ENCODE peak calls at places on chromosomes 4 and X, in seven cellular contexts. One of them, this sample, is unnamed.

GRCh38 chr4:109009909-109010308 is 247.1 kb upstream of the ETNPPL start:
- DNase-seq in endothelial cell: no peak
- DNase-seq in Right ventricle myocardium superior: no peak
- DNase-seq in hypothalamus: no peak
- DNase-seq in H4: no peak
- DNase-seq in CD4-positive, alpha-beta memory T cell: no peak
- DNase-seq in Peyer's patch: no peak
- DNase-seq in this sample: no peak

GRCh38 chrX:137031517-137032377 is 2.0 kb downstream of the GPR101 start:
- DNase-seq in endothelial cell: peak
- DNase-seq in Right ventricle myocardium superior: no peak
- DNase-seq in hypothalamus: no peak
- DNase-seq in H4: peak
- DNase-seq in CD4-positive, alpha-beta memory T cell: peak
- DNase-seq in Peyer's patch: no peak
- DNase-seq in this sample: no peak

GRCh38 chr4:156571146-156571545 is 400.5 kb downstream of the PDGFC start:
- DNase-seq in endothelial cell: no peak
- DNase-seq in Right ventricle myocardium superior: peak
- DNase-seq in hypothalamus: no peak
- DNase-seq in H4: no peak
- DNase-seq in CD4-positive, alpha-beta memory T cell: no peak
- DNase-seq in Peyer's patch: no peak
- DNase-seq in this sample: no peak

GRCh38 chr4:152968806-152969394 is 32.8 kb downstream of the FHDC1 start:
- DNase-seq in endothelial cell: no peak
- DNase-seq in Right ventricle myocardium superior: no peak
- DNase-seq in hypothalamus: no peak
- DNase-seq in H4: peak
- DNase-seq in CD4-positive, alpha-beta memory T cell: no peak
- DNase-seq in Peyer's patch: no peak
- DNase-seq in this sample: no peak

GRCh38 chrX:11381464-11381863 is 88.3 kb downstream of the AMELX start:
- DNase-seq in endothelial cell: peak
- DNase-seq in Right ventricle myocardium superior: no peak
- DNase-seq in hypothalamus: peak
- DNase-seq in H4: peak
- DNase-seq in CD4-positive, alpha-beta memory T cell: peak
- DNase-seq in Peyer's patch: peak
- DNase-seq in this sample: peak

GRCh38 chr4:110508827-110509446 is 33.0 kb downstream of the ENPEP start:
- DNase-seq in endothelial cell: no peak
- DNase-seq in Right ventricle myocardium superior: no peak
- DNase-seq in hypothalamus: no peak
- DNase-seq in H4: peak
- DNase-seq in CD4-positive, alpha-beta memory T cell: no peak
- DNase-seq in Peyer's patch: no peak
- DNase-seq in this sample: no peak

GRCh38 chr4:56976878-56977320 is 507 bp downstream of the NOA1 start:
- DNase-seq in endothelial cell: no peak
- DNase-seq in Right ventricle myocardium superior: peak
- DNase-seq in hypothalamus: no peak
- DNase-seq in H4: no peak
- DNase-seq in CD4-positive, alpha-beta memory T cell: peak
- DNase-seq in Peyer's patch: peak
- DNase-seq in this sample: peak

GRCh38 chr4:181225616-181226261 is 1017.5 kb upstream of the TENM3 start:
- DNase-seq in endothelial cell: no peak
- DNase-seq in Right ventricle myocardium superior: no peak
- DNase-seq in hypothalamus: no peak
- DNase-seq in H4: no peak
- DNase-seq in CD4-positive, alpha-beta memory T cell: no peak
- DNase-seq in Peyer's patch: no peak
- DNase-seq in this sample: no peak

GRCh38 chr4:138263438-138263837 is 21.3 kb upstream of the SLC7A11 start:
- DNase-seq in endothelial cell: no peak
- DNase-seq in Right ventricle myocardium superior: no peak
- DNase-seq in hypothalamus: no peak
- DNase-seq in H4: no peak
- DNase-seq in CD4-positive, alpha-beta memory T cell: no peak
- DNase-seq in Peyer's patch: no peak
- DNase-seq in this sample: no peak

GRCh38 chr4:41209187-41209586 is 5.2 kb downstream of the APBB2 start:
- DNase-seq in endothelial cell: no peak
- DNase-seq in Right ventricle myocardium superior: no peak
- DNase-seq in hypothalamus: no peak
- DNase-seq in H4: no peak
- DNase-seq in CD4-positive, alpha-beta memory T cell: no peak
- DNase-seq in Peyer's patch: peak
- DNase-seq in this sample: no peak

GRCh38 chr4:83771113-83771705 is 235.3 kb downstream of the GPAT3 start:
- DNase-seq in endothelial cell: peak
- DNase-seq in Right ventricle myocardium superior: peak
- DNase-seq in hypothalamus: peak
- DNase-seq in H4: peak
- DNase-seq in CD4-positive, alpha-beta memory T cell: no peak
- DNase-seq in Peyer's patch: no peak
- DNase-seq in this sample: peak

GRCh38 chrX:130114141-130114561 is 3.9 kb upstream of the ELF4 start:
- DNase-seq in endothelial cell: no peak
- DNase-seq in Right ventricle myocardium superior: no peak
- DNase-seq in hypothalamus: no peak
- DNase-seq in H4: no peak
- DNase-seq in CD4-positive, alpha-beta memory T cell: no peak
- DNase-seq in Peyer's patch: no peak
- DNase-seq in this sample: no peak

GRCh38 chrX:40170830-40171512 is 73.2 kb upstream of the BCOR start:
- DNase-seq in endothelial cell: no peak
- DNase-seq in Right ventricle myocardium superior: no peak
- DNase-seq in hypothalamus: no peak
- DNase-seq in H4: no peak
- DNase-seq in CD4-positive, alpha-beta memory T cell: no peak
- DNase-seq in Peyer's patch: peak
- DNase-seq in this sample: no peak

GRCh38 chrX:10833299-10834169 is 213.1 kb upstream of the MID1 start:
- DNase-seq in endothelial cell: peak
- DNase-seq in Right ventricle myocardium superior: peak
- DNase-seq in hypothalamus: no peak
- DNase-seq in H4: no peak
- DNase-seq in CD4-positive, alpha-beta memory T cell: no peak
- DNase-seq in Peyer's patch: peak
- DNase-seq in this sample: peak

GRCh38 chrX:38150993-38151392 is 69.7 kb downstream of the SRPX start:
- DNase-seq in endothelial cell: no peak
- DNase-seq in Right ventricle myocardium superior: no peak
- DNase-seq in hypothalamus: no peak
- DNase-seq in H4: no peak
- DNase-seq in CD4-positive, alpha-beta memory T cell: no peak
- DNase-seq in Peyer's patch: no peak
- DNase-seq in this sample: no peak

GRCh38 chrX:77174680-77175336 is 272.4 kb upstream of the FGF16 start:
- DNase-seq in endothelial cell: no peak
- DNase-seq in Right ventricle myocardium superior: no peak
- DNase-seq in hypothalamus: no peak
- DNase-seq in H4: no peak
- DNase-seq in CD4-positive, alpha-beta memory T cell: no peak
- DNase-seq in Peyer's patch: no peak
- DNase-seq in this sample: no peak

GRCh38 chrX:13428055-13428786 is 108.4 kb upstream of the ATXN3L start:
- DNase-seq in endothelial cell: no peak
- DNase-seq in Right ventricle myocardium superior: no peak
- DNase-seq in hypothalamus: no peak
- DNase-seq in H4: peak
- DNase-seq in CD4-positive, alpha-beta memory T cell: no peak
- DNase-seq in Peyer's patch: no peak
- DNase-seq in this sample: no peak

GRCh38 chr4:98508248-98508647 is 150.2 kb downstream of the TSPAN5 start:
- DNase-seq in endothelial cell: no peak
- DNase-seq in Right ventricle myocardium superior: no peak
- DNase-seq in hypothalamus: no peak
- DNase-seq in H4: no peak
- DNase-seq in CD4-positive, alpha-beta memory T cell: no peak
- DNase-seq in Peyer's patch: no peak
- DNase-seq in this sample: no peak

GRCh38 chrX:16160729-16161128 is 6.6 kb upstream of the MAGEB17 start:
- DNase-seq in endothelial cell: no peak
- DNase-seq in Right ventricle myocardium superior: no peak
- DNase-seq in hypothalamus: no peak
- DNase-seq in H4: peak
- DNase-seq in CD4-positive, alpha-beta memory T cell: no peak
- DNase-seq in Peyer's patch: no peak
- DNase-seq in this sample: no peak

GRCh38 chr4:169305651-169306050 is 34.9 kb upstream of the SH3RF1 start:
- DNase-seq in endothelial cell: no peak
- DNase-seq in Right ventricle myocardium superior: no peak
- DNase-seq in hypothalamus: no peak
- DNase-seq in H4: no peak
- DNase-seq in CD4-positive, alpha-beta memory T cell: no peak
- DNase-seq in Peyer's patch: no peak
- DNase-seq in this sample: no peak

GRCh38 chrX:115491766-115492165 is 69.2 kb upstream of the PLS3 start:
- DNase-seq in endothelial cell: no peak
- DNase-seq in Right ventricle myocardium superior: no peak
- DNase-seq in hypothalamus: no peak
- DNase-seq in H4: no peak
- DNase-seq in CD4-positive, alpha-beta memory T cell: no peak
- DNase-seq in Peyer's patch: no peak
- DNase-seq in this sample: no peak

GRCh38 chr4:123361195-123361861 is 35.3 kb upstream of the SPRY1 start:
- DNase-seq in endothelial cell: no peak
- DNase-seq in Right ventricle myocardium superior: no peak
- DNase-seq in hypothalamus: no peak
- DNase-seq in H4: peak
- DNase-seq in CD4-positive, alpha-beta memory T cell: no peak
- DNase-seq in Peyer's patch: no peak
- DNase-seq in this sample: no peak

GRCh38 chrX:104568304-104568915 is 2.4 kb downstream of the IL1RAPL2 start:
- DNase-seq in endothelial cell: no peak
- DNase-seq in Right ventricle myocardium superior: no peak
- DNase-seq in hypothalamus: no peak
- DNase-seq in H4: no peak
- DNase-seq in CD4-positive, alpha-beta memory T cell: no peak
- DNase-seq in Peyer's patch: no peak
- DNase-seq in this sample: no peak